ENCODE peak calls at places on chromosomes 16 and 17, in four cellular contexts. One of them, this sample, is unnamed.

GRCh38 chr16:65176603-65177002 is 54.7 kb upstream of the CDH11 start:
- DNase-seq in lower leg skin: no peak
- DNase-seq in posterior cingulate gyrus: no peak
- DNase-seq in frontal cortex: no peak
- DNase-seq in this sample: peak; percentile 60

GRCh38 chr17:40122466-40122943 is 734 bp downstream of the MSL1 start:
- DNase-seq in lower leg skin: no peak
- DNase-seq in posterior cingulate gyrus: no peak
- DNase-seq in frontal cortex: no peak
- DNase-seq in this sample: peak; percentile 57

GRCh38 chr17:38464251-38464722 is 36.0 kb downstream of the ARHGAP23 start:
- DNase-seq in lower leg skin: peak; percentile 62
- DNase-seq in posterior cingulate gyrus: peak; percentile 66
- DNase-seq in frontal cortex: peak; percentile 58
- DNase-seq in this sample: peak; percentile 75

GRCh38 chr16:81995651-81996050 is 15.6 kb downstream of the SDR42E1 start:
- DNase-seq in lower leg skin: no peak
- DNase-seq in posterior cingulate gyrus: no peak
- DNase-seq in frontal cortex: no peak
- DNase-seq in this sample: no peak

GRCh38 chr17:80319999-80320344 is 59.3 kb downstream of the RNF213 start:
- DNase-seq in lower leg skin: no peak
- DNase-seq in posterior cingulate gyrus: no peak
- DNase-seq in frontal cortex: no peak
- DNase-seq in this sample: no peak

GRCh38 chr17:81254955-81255717 is 16.0 kb downstream of the NDUFAF8 start:
- DNase-seq in lower leg skin: peak; percentile 68
- DNase-seq in posterior cingulate gyrus: peak; percentile 45
- DNase-seq in frontal cortex: peak; percentile 65
- DNase-seq in this sample: peak; percentile 94

GRCh38 chr17:58320570-58321323 is 7.8 kb downstream of the TSPOAP1 start:
- DNase-seq in lower leg skin: no peak
- DNase-seq in posterior cingulate gyrus: no peak
- DNase-seq in frontal cortex: no peak
- DNase-seq in this sample: no peak

GRCh38 chr17:17395885-17396284 is 80.9 kb upstream of the MED9 start:
- DNase-seq in lower leg skin: no peak
- DNase-seq in posterior cingulate gyrus: no peak
- DNase-seq in frontal cortex: no peak
- DNase-seq in this sample: no peak

GRCh38 chr17:8408371-8408770 is 10.7 kb upstream of the RNF222 start:
- DNase-seq in lower leg skin: no peak
- DNase-seq in posterior cingulate gyrus: no peak
- DNase-seq in frontal cortex: no peak
- DNase-seq in this sample: no peak

GRCh38 chr17:77419547-77420475 is 279.0 kb downstream of the SEC14L1 start:
- DNase-seq in lower leg skin: no peak
- DNase-seq in posterior cingulate gyrus: no peak
- DNase-seq in frontal cortex: no peak
- DNase-seq in this sample: no peak

GRCh38 chr17:34254651-34255380 is at the start of gene CCL2:
- DNase-seq in lower leg skin: peak; percentile 83
- DNase-seq in posterior cingulate gyrus: no peak
- DNase-seq in frontal cortex: peak; percentile 33
- DNase-seq in this sample: peak; percentile 72

GRCh38 chr17:69870751-69871199 is 204.2 kb upstream of the KCNJ16 start:
- DNase-seq in lower leg skin: no peak
- DNase-seq in posterior cingulate gyrus: no peak
- DNase-seq in frontal cortex: no peak
- DNase-seq in this sample: no peak

GRCh38 chr16:88321635-88322499 is 60.9 kb upstream of the ZNF469 start:
- DNase-seq in lower leg skin: no peak
- DNase-seq in posterior cingulate gyrus: no peak
- DNase-seq in frontal cortex: no peak
- DNase-seq in this sample: no peak

GRCh38 chr17:82237746-82238561 is 9.1 kb downstream of the SLC16A3 start:
- DNase-seq in lower leg skin: no peak
- DNase-seq in posterior cingulate gyrus: no peak
- DNase-seq in frontal cortex: no peak
- DNase-seq in this sample: peak; percentile 33

GRCh38 chr16:19874816-19875546 is 9.7 kb downstream of the GPRC5B start:
- DNase-seq in lower leg skin: no peak
- DNase-seq in posterior cingulate gyrus: no peak
- DNase-seq in frontal cortex: no peak
- DNase-seq in this sample: peak; percentile 41

GRCh38 chr16:75627856-75628255 is 4.8 kb upstream of the ADAT1 start:
- DNase-seq in lower leg skin: no peak
- DNase-seq in posterior cingulate gyrus: no peak
- DNase-seq in frontal cortex: no peak
- DNase-seq in this sample: no peak

GRCh38 chr16:290015-290680 is 7.2 kb downstream of the PDIA2 start:
- DNase-seq in lower leg skin: no peak
- DNase-seq in posterior cingulate gyrus: no peak
- DNase-seq in frontal cortex: no peak
- DNase-seq in this sample: no peak

GRCh38 chr17:79362086-79362995 is 248.5 kb downstream of the RBFOX3 start:
- DNase-seq in lower leg skin: no peak
- DNase-seq in posterior cingulate gyrus: no peak
- DNase-seq in frontal cortex: no peak
- DNase-seq in this sample: no peak

GRCh38 chr17:67568961-67569360 is 148.8 kb upstream of the NOL11 start:
- DNase-seq in lower leg skin: no peak
- DNase-seq in posterior cingulate gyrus: no peak
- DNase-seq in frontal cortex: no peak
- DNase-seq in this sample: no peak

GRCh38 chr17:40298726-40299125 is 10.3 kb upstream of the RARA start:
- DNase-seq in lower leg skin: no peak
- DNase-seq in posterior cingulate gyrus: no peak
- DNase-seq in frontal cortex: no peak
- DNase-seq in this sample: no peak

GRCh38 chr16:10339777-10340752 is 45.8 kb upstream of the ATF7IP2 start:
- DNase-seq in lower leg skin: no peak
- DNase-seq in posterior cingulate gyrus: no peak
- DNase-seq in frontal cortex: no peak
- DNase-seq in this sample: no peak

GRCh38 chr17:41367426-41368075 is 2.1 kb downstream of the KRT33B start:
- DNase-seq in lower leg skin: no peak
- DNase-seq in posterior cingulate gyrus: no peak
- DNase-seq in frontal cortex: no peak
- DNase-seq in this sample: no peak

GRCh38 chr16:82201906-82202305 is 31.9 kb upstream of the MPHOSPH6 start:
- DNase-seq in lower leg skin: no peak
- DNase-seq in posterior cingulate gyrus: no peak
- DNase-seq in frontal cortex: no peak
- DNase-seq in this sample: no peak

GRCh38 chr17:17889922-17890321 is 53.1 kb upstream of the SREBF1 start:
- DNase-seq in lower leg skin: no peak
- DNase-seq in posterior cingulate gyrus: no peak
- DNase-seq in frontal cortex: no peak
- DNase-seq in this sample: no peak

GRCh38 chr16:51951668-51952298 is 595.2 kb downstream of the TOX3 start:
- DNase-seq in lower leg skin: no peak
- DNase-seq in posterior cingulate gyrus: no peak
- DNase-seq in frontal cortex: no peak
- DNase-seq in this sample: no peak

GRCh38 chr17:6070895-6071511 is 824 bp downstream of the WSCD1 start:
- DNase-seq in lower leg skin: no peak
- DNase-seq in posterior cingulate gyrus: peak; percentile 55
- DNase-seq in frontal cortex: peak; percentile 65
- DNase-seq in this sample: no peak

GRCh38 chr16:84356591-84357116 is 11.7 kb upstream of the ATP2C2 start:
- DNase-seq in lower leg skin: no peak
- DNase-seq in posterior cingulate gyrus: peak; percentile 83
- DNase-seq in frontal cortex: peak; percentile 61
- DNase-seq in this sample: no peak

GRCh38 chr16:83728518-83728917 is 79.3 kb upstream of the HSBP1 start:
- DNase-seq in lower leg skin: no peak
- DNase-seq in posterior cingulate gyrus: no peak
- DNase-seq in frontal cortex: no peak
- DNase-seq in this sample: no peak

GRCh38 chr16:50821586-50821985 is 79.7 kb downstream of the CYLD start:
- DNase-seq in lower leg skin: no peak
- DNase-seq in posterior cingulate gyrus: no peak
- DNase-seq in frontal cortex: no peak
- DNase-seq in this sample: no peak

GRCh38 chr17:21279198-21279535 is 5.3 kb upstream of the MAP2K3 start:
- DNase-seq in lower leg skin: no peak
- DNase-seq in posterior cingulate gyrus: no peak
- DNase-seq in frontal cortex: no peak
- DNase-seq in this sample: no peak

GRCh38 chr17:8924595-8924994 is 40.9 kb downstream of the PIK3R5 start:
- DNase-seq in lower leg skin: no peak
- DNase-seq in posterior cingulate gyrus: no peak
- DNase-seq in frontal cortex: no peak
- DNase-seq in this sample: no peak

GRCh38 chr16:3702082-3702481 is 15.2 kb downstream of the TRAP1 start:
- DNase-seq in lower leg skin: no peak
- DNase-seq in posterior cingulate gyrus: no peak
- DNase-seq in frontal cortex: no peak
- DNase-seq in this sample: no peak

GRCh38 chr17:43024407-43025289 is at the start of gene RND2:
- DNase-seq in lower leg skin: peak; percentile 89
- DNase-seq in posterior cingulate gyrus: peak; percentile 89
- DNase-seq in frontal cortex: peak; percentile 93
- DNase-seq in this sample: peak; percentile 90

GRCh38 chr17:78818932-78819331 is 21.7 kb downstream of the USP36 start:
- DNase-seq in lower leg skin: no peak
- DNase-seq in posterior cingulate gyrus: no peak
- DNase-seq in frontal cortex: no peak
- DNase-seq in this sample: no peak

GRCh38 chr16:9003322-9003721 is 39.6 kb upstream of the USP7 start:
- DNase-seq in lower leg skin: no peak
- DNase-seq in posterior cingulate gyrus: no peak
- DNase-seq in frontal cortex: no peak
- DNase-seq in this sample: no peak

GRCh38 chr16:57260294-57260929 is 15.4 kb downstream of the ARL2BP start:
- DNase-seq in lower leg skin: no peak
- DNase-seq in posterior cingulate gyrus: peak; percentile 58
- DNase-seq in frontal cortex: peak; percentile 64
- DNase-seq in this sample: peak; percentile 26

GRCh38 chr17:35432176-35433074 is at the start of gene SLFN12:
- DNase-seq in lower leg skin: peak; percentile 65
- DNase-seq in posterior cingulate gyrus: no peak
- DNase-seq in frontal cortex: peak; percentile 20
- DNase-seq in this sample: peak; percentile 63

GRCh38 chr16:8998114-8998513 is 34.4 kb upstream of the USP7 start:
- DNase-seq in lower leg skin: no peak
- DNase-seq in posterior cingulate gyrus: no peak
- DNase-seq in frontal cortex: no peak
- DNase-seq in this sample: no peak

GRCh38 chr17:81043319-81043724 is 8.4 kb downstream of the BAIAP2 start:
- DNase-seq in lower leg skin: no peak
- DNase-seq in posterior cingulate gyrus: no peak
- DNase-seq in frontal cortex: no peak
- DNase-seq in this sample: no peak

This sample was measured in heart left ventricle.